ENCODE peak calls at places on chromosome 4, in eight cellular contexts. L is tibial artery, E is endothelial cell of umbilical vein, U is left lung, Y is endodermal cell, A is neuronal stem cell, Q is right cardiac atrium, K is right lobe of liver. D is an unnamed sample.

GRCh38 chr4:83285022-83285387 is 407 bp upstream of the COQ2 start:
- DNase-seq in U (no peak), Q (no peak), Y (peak; percentile 45), E (peak; percentile 74), L (peak; percentile 22), K (no peak), A (no peak), D (no peak)

GRCh38 chr4:127870688-127871087 is 10.0 kb upstream of the PLK4 start:
- DNase-seq in U (peak; percentile 64), Y (no peak), Q (no peak), L (no peak), K (no peak), A (no peak), E (peak; percentile 85), D (no peak)

GRCh38 chr4:19038231-19038630 is 1016.7 kb upstream of the LCORL start:
- DNase-seq in K (no peak), Y (no peak), L (no peak), E (no peak), U (no peak), Q (no peak), A (no peak), D (no peak)

GRCh38 chr4:1539132-1539755 is 133.0 kb upstream of the NKX1-1 start:
- DNase-seq in U (no peak), Y (no peak), L (no peak), A (no peak), K (peak; percentile 46), Q (peak; percentile 43), E (no peak), D (no peak)

GRCh38 chr4:2436301-2436700 is 17.5 kb downstream of the CFAP99 start:
- DNase-seq in L (no peak), Y (peak; percentile 45), Q (no peak), K (no peak), U (no peak), A (no peak), E (no peak), D (no peak)

GRCh38 chr4:6942238-6942800 is 32.7 kb downstream of the TBC1D14 start:
- DNase-seq in U (no peak), A (no peak), L (no peak), E (peak; percentile 79), K (no peak), Q (no peak), Y (peak; percentile 55), D (no peak)

GRCh38 chr4:56684320-56684719 is 3.2 kb upstream of the HOPX start:
- DNase-seq in L (no peak), U (no peak), K (no peak), E (peak; percentile 68), A (no peak), Q (no peak), Y (no peak), D (no peak)

GRCh38 chr4:42655921-42656735 is 777 bp downstream of the ATP8A1 start:
- DNase-seq in U (peak; percentile 56), L (peak; percentile 45), A (peak; percentile 8), E (peak; percentile 36), Q (peak; percentile 80), Y (peak; percentile 77), K (peak; percentile 67), D (peak; percentile 31)

GRCh38 chr4:40275065-40275464 is 60.1 kb upstream of the CHRNA9 start:
- DNase-seq in U (no peak), A (no peak), E (no peak), Q (no peak), Y (no peak), K (no peak), L (no peak), D (no peak)

GRCh38 chr4:40953253-40954118 is 203.7 kb downstream of the NSUN7 start:
- DNase-seq in Q (peak; percentile 76), U (no peak), A (no peak), L (no peak), K (no peak), E (peak; percentile 16), Y (no peak), D (no peak)

GRCh38 chr4:17521595-17521994 is 6.6 kb downstream of the CLRN2 start:
- DNase-seq in A (no peak), L (no peak), Y (no peak), E (no peak), U (no peak), Q (no peak), K (no peak), D (no peak)

GRCh38 chr4:150578745-150579470 is 3.0 kb upstream of the MAB21L2 start:
- DNase-seq in U (no peak), A (peak; percentile 55), L (no peak), Q (no peak), Y (peak; percentile 74), E (no peak), K (no peak), D (no peak)

GRCh38 chr4:6777636-6778281 is 4.8 kb upstream of the KIAA0232 start:
- DNase-seq in U (no peak), E (no peak), K (no peak), Y (no peak), A (no peak), L (no peak), Q (no peak), D (no peak)

GRCh38 chr4:154491341-154491679 is 289 bp downstream of the DCHS2 start:
- DNase-seq in U (no peak), E (no peak), A (no peak), Q (no peak), K (no peak), L (no peak), Y (peak; percentile 80), D (no peak)

GRCh38 chr4:185782523-185782922 is 29.5 kb downstream of the SORBS2 start:
- DNase-seq in U (no peak), K (no peak), Q (no peak), E (peak; percentile 58), Y (no peak), A (no peak), L (no peak), D (no peak)

GRCh38 chr4:183322326-183322725 is at the start of gene CLDN24:
- DNase-seq in Q (no peak), U (no peak), A (no peak), L (no peak), E (no peak), Y (no peak), K (no peak), D (no peak)

GRCh38 chr4:101158136-101158485 is 189.2 kb downstream of the PPP3CA start:
- DNase-seq in U (no peak), Q (no peak), Y (no peak), K (no peak), A (no peak), L (no peak), E (no peak), D (no peak)

GRCh38 chr4:18882468-18882867 is 860.9 kb upstream of the LCORL start:
- DNase-seq in U (no peak), L (no peak), E (peak; percentile 2), Y (no peak), Q (no peak), A (peak; percentile 2), K (no peak), D (no peak)

GRCh38 chr4:179624768-179625181 is 2182.5 kb upstream of the AGA start:
- DNase-seq in E (no peak), L (no peak), K (no peak), Y (peak; percentile 48), A (no peak), U (no peak), Q (no peak), D (peak; percentile 22)

GRCh38 chr4:138576684-138577083 is 334.5 kb upstream of the SLC7A11 start:
- DNase-seq in U (no peak), A (no peak), Y (peak; percentile 55), K (no peak), E (peak; percentile 57), Q (no peak), L (no peak), D (no peak)

GRCh38 chr4:141933978-141934377 is 297.6 kb downstream of the IL15 start:
- DNase-seq in K (no peak), Q (no peak), Y (no peak), U (no peak), L (no peak), E (no peak), A (no peak), D (no peak)

DNA sequence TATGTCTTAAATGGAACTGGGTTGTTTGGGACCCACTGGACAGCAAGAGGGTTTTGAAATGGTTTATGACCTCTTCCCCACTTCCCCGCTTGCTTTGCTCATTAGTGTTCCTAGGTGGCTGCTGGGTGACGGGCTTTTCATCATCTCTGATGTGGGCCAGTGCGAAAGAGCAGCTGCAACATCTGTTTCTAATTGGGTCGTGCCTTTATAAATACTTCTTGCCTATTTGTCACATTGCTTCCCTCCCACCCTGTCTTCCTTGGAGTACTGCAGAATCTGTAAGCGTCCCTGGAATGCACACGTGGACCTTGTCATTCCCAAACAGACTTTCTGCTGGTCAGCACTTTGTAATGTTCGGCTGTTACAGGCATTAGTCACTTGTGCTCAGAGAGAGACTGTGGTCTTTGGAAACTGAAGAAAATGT is 35.2 kb downstream of the SEPTIN11 start:
- DNase-seq in L (peak; percentile 80), U (peak; percentile 47), Y (no peak), Q (peak; percentile 75), E (peak; percentile 77), A (peak; percentile 42), K (no peak), D (no peak)
- H3K27ac ChIP-seq in L (peak overlapping the region; percentile 58), U (peak overlapping the region; percentile 30), Y (no peak overlapping the region), Q (no peak overlapping the region), E (peak overlapping the region; percentile 65), A (peak overlapping the region; percentile 3), K (peak overlapping the region; percentile 33), D (no peak overlapping the region)

DNA sequence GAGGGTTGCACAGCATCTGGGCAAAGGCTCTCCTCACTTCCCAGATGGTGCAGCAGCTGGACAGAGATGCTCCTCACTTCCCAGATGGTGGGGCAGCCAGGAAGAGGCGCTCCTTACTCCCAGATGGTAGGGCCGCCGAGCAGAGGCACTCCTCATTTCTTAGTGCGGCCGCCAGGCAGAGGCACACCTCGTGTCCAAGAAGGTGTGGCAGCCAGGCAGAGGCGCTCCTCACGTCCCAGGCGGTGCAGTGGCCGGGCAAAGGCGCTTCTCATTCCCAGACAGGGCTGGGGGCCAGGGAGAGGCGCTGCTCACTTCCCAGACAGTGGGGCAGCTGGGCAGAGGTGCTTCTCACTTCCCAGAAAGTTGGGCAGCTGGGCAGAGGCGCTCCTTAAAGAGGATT is 48.8 kb downstream of the ZNF732 start:
- DNase-seq in L (no peak), E (no peak), U (no peak), Q (peak; percentile 18), K (no peak), A (no peak), Y (no peak), D (no peak)
- H3K9me3 ChIP-seq in L (peaks cover 98% of the 10 kb centered on the region), E (no peaks in the 10 kb centered on the region), U (peaks cover 8% of the 10 kb centered on the region), Q (peaks cover 8% of the 10 kb centered on the region), K (no peaks in the 10 kb centered on the region), A (peaks cover 99% of the 10 kb centered on the region), Y (peaks cover 100% of the 10 kb centered on the region), D (peaks cover 10% of the 10 kb centered on the region)

GRCh38 chr4:119242417-119242816 is 29.9 kb downstream of the USP53 start:
- DNase-seq in U (no peak), A (no peak), L (no peak), E (no peak), Q (no peak), K (no peak), Y (no peak), D (no peak)
- H3K27ac ChIP-seq in U (no peak overlapping the region), A (no peak overlapping the region), L (no peak overlapping the region), E (no peak overlapping the region), Q (no peak overlapping the region), K (no peak overlapping the region), Y (no peak overlapping the region), D (no peak overlapping the region)

DNA sequence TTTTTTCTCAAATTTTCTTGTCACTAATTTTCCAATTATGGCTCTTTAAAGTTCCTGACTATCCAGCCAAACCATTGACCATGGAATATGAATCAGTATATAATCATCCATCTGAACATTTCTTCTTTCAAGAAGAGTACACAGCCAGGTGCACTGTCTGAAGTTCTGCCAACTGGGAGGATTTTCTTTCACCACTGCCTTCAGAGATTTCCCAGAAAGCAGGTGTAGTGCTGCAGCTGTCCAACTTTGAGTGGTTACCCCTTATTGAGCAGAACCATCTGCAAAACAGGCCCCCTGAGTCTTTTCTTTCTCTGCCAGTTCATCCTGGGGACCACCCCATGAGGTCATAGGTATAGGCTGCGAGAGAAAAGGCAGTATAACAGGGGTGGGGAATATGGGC is 1213.2 kb downstream of the RAPGEF2 start:
- DNase-seq in U (no peak), A (no peak), E (no peak), K (no peak), Q (no peak), Y (no peak), L (no peak), D (no peak)
- H3K9me3 ChIP-seq in U (no peaks in the 10 kb centered on the region), A (no peaks in the 10 kb centered on the region), E (peaks cover 2% of the 10 kb centered on the region), K (no peaks in the 10 kb centered on the region), Q (no peaks in the 10 kb centered on the region), Y (no peaks in the 10 kb centered on the region), L (no peaks in the 10 kb centered on the region), D (no peaks in the 10 kb centered on the region)

D was measured in pancreas.